ENCODE peak calls at places on chromosome 19, in nine cellular contexts. W, M, H, P, F, O, T, Y and Z are unnamed samples.

GRCh38 chr19:48698046-48698445 is 2.3 kb downstream of the FUT2 start:
- DNase-seq in W (peak; percentile 53), M (peak; percentile 66), H (peak; percentile 54), P (no peak), F (no peak), O (peak; percentile 60), T (peak; percentile 88), Y (no peak), Z (no peak)

GRCh38 chr19:33683881-33684549 is 62.3 kb downstream of the CHST8 start:
- DNase-seq in W (peak; percentile 50), M (peak; percentile 27), H (peak; percentile 74), P (peak; percentile 94), F (no peak), O (peak; percentile 25), T (no peak), Y (peak; percentile 86), Z (no peak)

GRCh38 chr19:33831835-33832234 is 35.2 kb downstream of the KCTD15 start:
- DNase-seq in W (no peak), M (no peak), H (no peak), P (no peak), F (no peak), O (no peak), T (no peak), Y (no peak), Z (no peak)

GRCh38 chr19:47356900-47357299 is 7.8 kb downstream of the DHX34 start:
- DNase-seq in W (no peak), M (no peak), H (no peak), P (no peak), F (no peak), O (no peak), T (no peak), Y (no peak), Z (no peak)

GRCh38 chr19:58531052-58531600 is 11.5 kb upstream of the ZBTB45 start:
- DNase-seq in W (no peak), M (no peak), H (no peak), P (no peak), F (no peak), O (no peak), T (no peak), Y (no peak), Z (no peak)

GRCh38 chr19:1374250-1374577 is 9.5 kb upstream of the NDUFS7 start:
- DNase-seq in W (no peak), M (no peak), H (no peak), P (no peak), F (no peak), O (no peak), T (no peak), Y (no peak), Z (no peak)

GRCh38 chr19:39032164-39032918 is at the start of gene FBXO27:
- DNase-seq in W (peak; percentile 16), M (peak; percentile 52), H (peak; percentile 32), P (peak; percentile 72), F (peak; percentile 20), O (no peak), T (peak; percentile 21), Y (peak; percentile 35), Z (no peak)

GRCh38 chr19:7857727-7858701 is 16.2 kb downstream of the PRR36 start:
- DNase-seq in W (no peak), M (peak; percentile 84), H (no peak), P (peak; percentile 90), F (no peak), O (no peak), T (no peak), Y (peak; percentile 72), Z (no peak)

GRCh38 chr19:32018014-32018413 is 327.4 kb upstream of the ZNF507 start:
- DNase-seq in W (no peak), M (no peak), H (peak; percentile 85), P (no peak), F (peak; percentile 79), O (no peak), T (no peak), Y (peak; percentile 49), Z (no peak)

GRCh38 chr19:30711296-30711695 is 339.1 kb downstream of the ZNF536 start:
- DNase-seq in W (no peak), M (no peak), H (no peak), P (peak; percentile 52), F (no peak), O (no peak), T (no peak), Y (no peak), Z (no peak)

GRCh38 chr19:2047449-2048103 is 3.5 kb downstream of the MKNK2 start:
- DNase-seq in W (peak; percentile 30), M (no peak), H (peak; percentile 58), P (peak; percentile 4), F (peak; percentile 68), O (peak; percentile 83), T (peak; percentile 66), Y (peak; percentile 63), Z (no peak)

GRCh38 chr19:7074705-7075282 is 5.3 kb downstream of the ZNF557 start:
- DNase-seq in W (no peak), M (no peak), H (no peak), P (no peak), F (no peak), O (no peak), T (peak; percentile 6), Y (no peak), Z (no peak)

GRCh38 chr19:34766386-34766785 is 6.6 kb downstream of the ZNF599 start:
- DNase-seq in W (no peak), M (no peak), H (peak; percentile 0), P (no peak), F (no peak), O (no peak), T (no peak), Y (no peak), Z (no peak)

GRCh38 chr19:52492201-52492960 is 35.1 kb upstream of the ZNF808 start:
- DNase-seq in W (no peak), M (peak; percentile 7), H (peak; percentile 4), P (peak; percentile 91), F (no peak), O (no peak), T (no peak), Y (peak; percentile 70), Z (no peak)

GRCh38 chr19:52498571-52498970 is 28.9 kb upstream of the ZNF808 start:
- DNase-seq in W (no peak), M (no peak), H (no peak), P (no peak), F (no peak), O (no peak), T (no peak), Y (no peak), Z (no peak)

GRCh38 chr19:52494518-52494917 is 33.0 kb upstream of the ZNF808 start:
- DNase-seq in W (no peak), M (no peak), H (peak; percentile 2), P (no peak), F (no peak), O (no peak), T (no peak), Y (no peak), Z (no peak)

GRCh38 chr19:52492991-52493470 is 34.4 kb upstream of the ZNF808 start:
- DNase-seq in W (no peak), M (peak; percentile 21), H (no peak), P (peak; percentile 81), F (peak; percentile 13), O (peak; percentile 2), T (no peak), Y (peak; percentile 73), Z (no peak)
- H3K9me3 ChIP-seq in W (peaks cover 30% of the 10 kb centered on the region), M (no peaks in the 10 kb centered on the region), H (peaks cover 3% of the 10 kb centered on the region), P (no peaks in the 10 kb centered on the region), F (peaks cover 8% of the 10 kb centered on the region), O (no peaks in the 10 kb centered on the region), T (no peaks in the 10 kb centered on the region), Y (no peaks in the 10 kb centered on the region), Z (no peaks in the 10 kb centered on the region)

GRCh38 chr19:15200575-15201364 is at the start of gene NOTCH3:
- DNase-seq in W (peak; percentile 54), M (no peak), H (peak; percentile 70), P (peak; percentile 89), F (no peak), O (no peak), T (no peak), Y (peak; percentile 74), Z (no peak)
- H3K4me3 ChIP-seq in W (peak within 1 kb of the TSS; percentile 85), M (no peak within 1 kb of the TSS), H (peak within 1 kb of the TSS; percentile 86), P (peak within 1 kb of the TSS; percentile 72), F (peak within 1 kb of the TSS; percentile 55), O (peak within 1 kb of the TSS; percentile 11), T (peak within 1 kb of the TSS; percentile 15), Y (peak within 1 kb of the TSS; percentile 93), Z (peak within 1 kb of the TSS; percentile 49)

GRCh38 chr19:51815038-51815437 is 20.1 kb downstream of the FPR3 start:
- DNase-seq in W (no peak), M (no peak), H (no peak), P (no peak), F (no peak), O (no peak), T (no peak), Y (no peak), Z (no peak)
- H3K9me3 ChIP-seq in W (no peaks in the 10 kb centered on the region), M (peaks cover 2% of the 10 kb centered on the region), H (no peaks in the 10 kb centered on the region), P (peaks cover 7% of the 10 kb centered on the region), F (no peaks in the 10 kb centered on the region), O (no peaks in the 10 kb centered on the region), T (no peaks in the 10 kb centered on the region), Y (no peaks in the 10 kb centered on the region), Z (no peaks in the 10 kb centered on the region)

GRCh38 chr19:6033744-6034264 is 55.9 kb upstream of the RANBP3 start:
- DNase-seq in W (no peak), M (no peak), H (no peak), P (no peak), F (no peak), O (no peak), T (no peak), Y (no peak), Z (no peak)

GRCh38 chr19:6032381-6032780 is 54.4 kb upstream of the RANBP3 start:
- DNase-seq in W (no peak), M (no peak), H (no peak), P (no peak), F (no peak), O (no peak), T (no peak), Y (no peak), Z (no peak)

GRCh38 chr19:6026390-6026897 is 48.5 kb upstream of the RANBP3 start:
- DNase-seq in W (no peak), M (no peak), H (no peak), P (no peak), F (no peak), O (no peak), T (no peak), Y (no peak), Z (no peak)

GRCh38 chr19:6032827-6033226 is 54.9 kb upstream of the RANBP3 start:
- DNase-seq in W (no peak), M (no peak), H (no peak), P (no peak), F (no peak), O (no peak), T (no peak), Y (no peak), Z (no peak)

GRCh38 chr19:6030214-6030507 is 52.2 kb upstream of the RANBP3 start:
- DNase-seq in W (peak; percentile 15), M (no peak), H (peak; percentile 88), P (no peak), F (no peak), O (no peak), T (no peak), Y (no peak), Z (no peak)
- H3K4me3 ChIP-seq in W (no peak overlapping the region), M (no peak overlapping the region), H (no peak overlapping the region), P (no peak overlapping the region), F (no peak overlapping the region), O (no peak overlapping the region), T (no peak overlapping the region), Y (no peak overlapping the region), Z (no peak overlapping the region)